ENCODE peak calls at places on chromosomes 5 and 9, in seven cellular contexts. H is tibial artery; P is activated B cell treated with CpG ODN at 0.5 μM for 24 hours; R is mesothelial cell of epicardium; A is activated CD8-positive, alpha-beta T cell treated with anti-CD3 and anti-CD28 coated beads for 36 hours; Z is right atrium auricular region; Q is astrocyte of the spinal cord. F is an unnamed sample.

GRCh38 chr9:108049026-108049591 is 559.5 kb upstream of the KLF4 start:
- DNase-seq in R (no peak), H (no peak), A (no peak), Q (peak; percentile 95), Z (no peak), P (no peak), F (no peak)

GRCh38 chr5:138574744-138575193 is 432 bp downstream of the HSPA9 start:
- DNase-seq in Q (no peak), P (no peak), R (no peak), H (peak; percentile 29), Z (no peak), A (no peak), F (peak; percentile 61)

GRCh38 chr5:612498-613424 is 621 bp downstream of the CEP72 start:
- DNase-seq in Q (peak; percentile 4), A (peak; percentile 45), R (no peak), H (no peak), Z (no peak), P (no peak), F (no peak)

GRCh38 chr9:15180124-15180523 is 126.9 kb downstream of the TTC39B start:
- DNase-seq in Z (no peak), R (no peak), P (no peak), A (no peak), Q (no peak), H (no peak), F (no peak)

GRCh38 chr5:18281947-18282557 is 647.8 kb downstream of the TAF11L14 start:
- DNase-seq in R (no peak), P (no peak), A (no peak), Z (no peak), H (no peak), Q (peak; percentile 65), F (no peak)

GRCh38 chr9:8389531-8389930 is 590.0 kb upstream of the DMAC1 start:
- DNase-seq in H (no peak), Z (no peak), R (no peak), Q (peak; percentile 12), P (no peak), A (no peak), F (no peak)

GRCh38 chr9:75200892-75201470 is 112.7 kb downstream of the OSTF1 start:
- DNase-seq in P (no peak), A (peak; percentile 19), Q (peak; percentile 61), Z (no peak), H (no peak), R (no peak), F (no peak)

GRCh38 chr5:113223315-113223714 is 211.5 kb downstream of the TSSK1B start:
- DNase-seq in R (no peak), H (no peak), A (no peak), Z (no peak), Q (no peak), P (no peak), F (no peak)

GRCh38 chr5:95848701-95849100 is 26.2 kb upstream of the GLRX start:
- DNase-seq in P (no peak), Q (no peak), H (no peak), A (no peak), Z (peak; percentile 21), R (no peak), F (no peak)

GRCh38 chr9:97363661-97364299 is 48.1 kb upstream of the TDRD7 start:
- DNase-seq in H (no peak), A (no peak), Z (no peak), R (no peak), Q (no peak), P (no peak), F (no peak)

GRCh38 chr9:8863886-8864881 is 1064.6 kb upstream of the DMAC1 start:
- DNase-seq in R (no peak), H (no peak), Q (peak; percentile 59), Z (no peak), A (no peak), P (no peak), F (no peak)

GRCh38 chr5:176792584-176793342 is 17.6 kb upstream of the UNC5A start:
- DNase-seq in P (no peak), A (no peak), H (no peak), R (no peak), Q (no peak), Z (no peak), F (no peak)

GRCh38 chr9:90457386-90458080 is 185.1 kb downstream of the DIRAS2 start:
- DNase-seq in P (no peak), H (no peak), R (no peak), Z (no peak), A (no peak), Q (no peak), F (no peak)

GRCh38 chr9:90460220-90460619 is 182.4 kb downstream of the DIRAS2 start:
- DNase-seq in H (no peak), A (no peak), Q (no peak), Z (no peak), R (no peak), P (no peak), F (no peak)

GRCh38 chr9:90455316-90455715 is 187.3 kb downstream of the DIRAS2 start:
- DNase-seq in Q (no peak), H (no peak), A (no peak), R (no peak), Z (no peak), P (no peak), F (no peak)

GRCh38 chr9:90459321-90459720 is 183.3 kb downstream of the DIRAS2 start:
- DNase-seq in Z (no peak), R (no peak), P (no peak), Q (no peak), A (no peak), H (no peak), F (no peak)

DNA sequence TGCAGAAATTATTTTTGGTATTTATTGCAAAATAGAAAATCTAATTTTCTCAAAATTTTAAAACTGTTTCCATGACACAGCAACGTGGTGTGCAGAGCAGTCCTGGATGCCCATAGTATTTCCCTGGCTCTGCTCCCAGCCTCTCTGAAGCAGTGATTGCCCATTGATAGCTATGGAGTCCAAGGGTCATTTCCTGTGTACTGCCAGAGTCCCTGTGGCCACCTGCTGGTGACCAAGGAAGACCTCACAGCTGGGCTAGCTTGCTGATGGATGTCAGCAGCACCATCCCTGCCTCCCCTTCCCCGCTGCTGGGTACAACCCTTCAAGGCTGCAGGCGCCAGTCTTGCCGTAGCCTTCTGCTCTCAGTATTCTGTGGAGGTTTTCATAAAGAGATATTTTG is 184.1 kb downstream of the DIRAS2 start:
- DNase-seq in Z (no peak), R (no peak), P (no peak), H (no peak), A (no peak), Q (no peak), F (no peak)
- TF ChIP-seq CTCF in Z (no peak), R (no peak), P (no peak), H (no peak), A (no peak), Q (no peak), F (no peak)

GRCh38 chr9:71249729-71250317 is 128.4 kb upstream of the TRPM3 start:
- DNase-seq in A (no peak), P (no peak), Q (peak; percentile 74), H (no peak), R (no peak), Z (no peak), F (no peak)
- TF ChIP-seq CTCF in A (peak; percentile 62), P (no peak), Q (peak; percentile 75), H (peak; percentile 77), R (peak; percentile 68), Z (peak; percentile 74), F (no peak)

DNA sequence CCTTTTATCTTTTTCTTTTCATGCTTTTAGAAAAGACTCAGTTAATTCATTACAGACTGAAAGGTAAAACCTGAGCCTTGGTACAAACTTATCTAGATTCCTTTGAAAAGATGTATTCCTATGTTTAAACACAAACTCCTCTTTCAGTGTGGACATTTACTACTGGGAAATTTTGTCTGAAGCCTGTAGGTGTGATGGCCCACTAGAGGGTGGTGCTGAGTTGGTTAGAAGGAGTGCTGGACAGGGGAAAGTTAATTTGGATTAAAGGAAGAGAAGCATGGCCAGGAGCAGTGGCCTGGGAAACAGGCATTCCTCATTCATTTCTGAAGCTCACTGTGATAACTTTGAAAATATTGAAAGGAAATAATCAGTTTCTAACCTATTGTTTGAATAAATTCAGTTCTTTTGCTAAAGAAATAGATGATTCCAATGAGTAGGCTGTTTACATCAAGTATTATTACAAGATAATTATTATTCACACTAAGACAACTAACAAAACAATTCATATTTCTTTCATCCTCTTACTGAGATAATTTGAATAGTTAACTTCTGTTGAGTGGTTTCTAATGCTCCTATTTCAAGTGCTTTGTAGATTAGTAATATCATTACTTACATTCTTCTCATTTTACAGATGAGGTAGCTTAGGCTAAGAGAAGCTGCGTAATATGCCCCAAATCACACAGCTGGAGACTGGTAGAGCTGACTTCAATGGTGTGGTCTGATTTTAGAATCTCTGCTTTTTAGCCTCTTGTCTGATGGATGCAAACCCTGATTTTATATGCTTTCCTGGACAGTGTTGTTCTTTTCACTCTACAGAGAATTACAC is 150.9 kb downstream of the ADGRV1 start:
- DNase-seq in R (no peak), A (peak; percentile 31), Q (peak; percentile 54), P (no peak), H (peak; percentile 23), Z (no peak), F (no peak)
- TF ChIP-seq CTCF in R (peak; percentile 47), A (peak; percentile 21), Q (peak; percentile 88), P (no peak), H (peak; percentile 27), Z (peak; percentile 65), F (peak; percentile 72)

DNA sequence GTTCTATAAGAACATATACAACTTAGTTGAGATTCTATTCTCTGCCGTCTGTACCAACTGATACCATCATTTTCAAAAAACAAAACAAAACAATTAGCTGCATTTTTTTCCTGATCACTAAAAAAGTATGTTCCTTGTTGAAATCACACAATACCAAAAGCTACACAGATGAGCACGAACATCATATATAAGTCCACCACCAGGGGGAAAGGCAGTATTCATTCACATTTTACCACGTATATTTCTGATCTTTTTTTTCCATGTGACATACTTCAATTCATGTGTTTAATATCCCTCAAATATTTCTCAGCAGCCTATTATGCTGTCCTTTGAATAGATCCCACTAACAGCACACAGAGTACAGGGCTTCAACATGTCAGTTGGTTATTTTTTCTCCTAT is 40.6 kb downstream of the IRX2 start:
- DNase-seq in A (no peak), Z (no peak), H (no peak), Q (no peak), P (no peak), R (no peak), F (no peak)
- TF ChIP-seq CTCF in A (no peak), Z (no peak), H (no peak), Q (no peak), P (no peak), R (peak; percentile 83), F (no peak)

F was measured in CD14-positive monocyte.